ENCODE peak calls at places on chromosomes 7 and 10, in nine cellular contexts. One of them, this sample, is unnamed.

GRCh38 chr7:128056901-128057300 is 25.7 kb upstream of the LRRC4 start:
- DNase-seq in fibroblast of villous mesenchyme: peak
- DNase-seq in H7: no peak
- DNase-seq in fibroblast of pulmonary artery: peak
- DNase-seq in mammary epithelial cell: no peak
- DNase-seq in fibroblast of the aortic adventitia: peak
- DNase-seq in cardiac fibroblast: peak
- DNase-seq in heart right ventricle: no peak
- DNase-seq in CD8-positive, alpha-beta T cell: no peak
- DNase-seq in this sample: peak

GRCh38 chr10:18010050-18010449 is 58.3 kb downstream of the SLC39A12 start:
- DNase-seq in fibroblast of the aortic adventitia: peak
- DNase-seq in heart right ventricle: no peak
- DNase-seq in CD8-positive, alpha-beta T cell: no peak
- DNase-seq in H7: no peak
- DNase-seq in fibroblast of villous mesenchyme: no peak
- DNase-seq in mammary epithelial cell: peak
- DNase-seq in fibroblast of pulmonary artery: peak
- DNase-seq in cardiac fibroblast: peak
- DNase-seq in this sample: no peak

GRCh38 chr7:46559194-46559576 is 638.1 kb upstream of the IGFBP3 start:
- DNase-seq in cardiac fibroblast: peak
- DNase-seq in fibroblast of the aortic adventitia: peak
- DNase-seq in H7: no peak
- DNase-seq in heart right ventricle: no peak
- DNase-seq in CD8-positive, alpha-beta T cell: no peak
- DNase-seq in fibroblast of villous mesenchyme: peak
- DNase-seq in fibroblast of pulmonary artery: peak
- DNase-seq in mammary epithelial cell: peak
- DNase-seq in this sample: peak

GRCh38 chr10:50470345-50470744 is 153.4 kb downstream of the SGMS1 start:
- DNase-seq in H7: no peak
- DNase-seq in heart right ventricle: no peak
- DNase-seq in cardiac fibroblast: no peak
- DNase-seq in fibroblast of pulmonary artery: no peak
- DNase-seq in CD8-positive, alpha-beta T cell: no peak
- DNase-seq in fibroblast of villous mesenchyme: no peak
- DNase-seq in fibroblast of the aortic adventitia: no peak
- DNase-seq in mammary epithelial cell: no peak
- DNase-seq in this sample: no peak

GRCh38 chr10:60387531-60387930 is 2.1 kb downstream of the ANK3 start:
- DNase-seq in fibroblast of villous mesenchyme: no peak
- DNase-seq in mammary epithelial cell: no peak
- DNase-seq in fibroblast of pulmonary artery: no peak
- DNase-seq in cardiac fibroblast: no peak
- DNase-seq in CD8-positive, alpha-beta T cell: no peak
- DNase-seq in heart right ventricle: no peak
- DNase-seq in fibroblast of the aortic adventitia: no peak
- DNase-seq in H7: no peak
- DNase-seq in this sample: no peak

GRCh38 chr7:143380646-143381426 is at the start of gene ZYX:
- DNase-seq in fibroblast of the aortic adventitia: peak
- DNase-seq in heart right ventricle: peak
- DNase-seq in fibroblast of villous mesenchyme: peak
- DNase-seq in cardiac fibroblast: peak
- DNase-seq in mammary epithelial cell: peak
- DNase-seq in H7: peak
- DNase-seq in CD8-positive, alpha-beta T cell: peak
- DNase-seq in fibroblast of pulmonary artery: peak
- DNase-seq in this sample: peak

GRCh38 chr10:79335470-79336235 is 11.6 kb upstream of the PPIF start:
- DNase-seq in H7: no peak
- DNase-seq in CD8-positive, alpha-beta T cell: no peak
- DNase-seq in heart right ventricle: no peak
- DNase-seq in mammary epithelial cell: no peak
- DNase-seq in fibroblast of pulmonary artery: no peak
- DNase-seq in fibroblast of villous mesenchyme: no peak
- DNase-seq in cardiac fibroblast: no peak
- DNase-seq in fibroblast of the aortic adventitia: no peak
- DNase-seq in this sample: no peak

GRCh38 chr10:5549462-5550249 is 24.9 kb downstream of the CALML3 start:
- DNase-seq in CD8-positive, alpha-beta T cell: no peak
- DNase-seq in fibroblast of the aortic adventitia: no peak
- DNase-seq in mammary epithelial cell: no peak
- DNase-seq in fibroblast of pulmonary artery: no peak
- DNase-seq in H7: no peak
- DNase-seq in heart right ventricle: no peak
- DNase-seq in cardiac fibroblast: no peak
- DNase-seq in fibroblast of villous mesenchyme: no peak
- DNase-seq in this sample: no peak

GRCh38 chr10:124496150-124496549 is 34.5 kb downstream of the LHPP start:
- DNase-seq in fibroblast of pulmonary artery: no peak
- DNase-seq in mammary epithelial cell: no peak
- DNase-seq in fibroblast of villous mesenchyme: no peak
- DNase-seq in cardiac fibroblast: no peak
- DNase-seq in CD8-positive, alpha-beta T cell: no peak
- DNase-seq in fibroblast of the aortic adventitia: no peak
- DNase-seq in heart right ventricle: no peak
- DNase-seq in H7: peak
- DNase-seq in this sample: no peak

GRCh38 chr10:77208857-77209256 is 428.8 kb downstream of the KCNMA1 start:
- DNase-seq in CD8-positive, alpha-beta T cell: no peak
- DNase-seq in cardiac fibroblast: no peak
- DNase-seq in fibroblast of the aortic adventitia: no peak
- DNase-seq in heart right ventricle: no peak
- DNase-seq in fibroblast of pulmonary artery: no peak
- DNase-seq in H7: no peak
- DNase-seq in fibroblast of villous mesenchyme: no peak
- DNase-seq in mammary epithelial cell: no peak
- DNase-seq in this sample: no peak

GRCh38 chr10:78165617-78166016 is 132.0 kb downstream of the RPS24 start:
- DNase-seq in fibroblast of villous mesenchyme: peak
- DNase-seq in H7: peak
- DNase-seq in cardiac fibroblast: no peak
- DNase-seq in mammary epithelial cell: no peak
- DNase-seq in fibroblast of the aortic adventitia: no peak
- DNase-seq in heart right ventricle: no peak
- DNase-seq in CD8-positive, alpha-beta T cell: no peak
- DNase-seq in fibroblast of pulmonary artery: no peak
- DNase-seq in this sample: no peak

GRCh38 chr7:94576316-94576715 is 66.7 kb downstream of the CASD1 start:
- DNase-seq in fibroblast of villous mesenchyme: no peak
- DNase-seq in mammary epithelial cell: no peak
- DNase-seq in CD8-positive, alpha-beta T cell: no peak
- DNase-seq in H7: no peak
- DNase-seq in heart right ventricle: no peak
- DNase-seq in fibroblast of the aortic adventitia: no peak
- DNase-seq in fibroblast of pulmonary artery: no peak
- DNase-seq in cardiac fibroblast: no peak
- DNase-seq in this sample: no peak

GRCh38 chr7:67821116-67821515 is 824.5 kb downstream of the TYW1 start:
- DNase-seq in CD8-positive, alpha-beta T cell: no peak
- DNase-seq in fibroblast of pulmonary artery: peak
- DNase-seq in cardiac fibroblast: peak
- DNase-seq in heart right ventricle: no peak
- DNase-seq in fibroblast of villous mesenchyme: peak
- DNase-seq in H7: no peak
- DNase-seq in fibroblast of the aortic adventitia: no peak
- DNase-seq in mammary epithelial cell: no peak
- DNase-seq in this sample: peak

GRCh38 chr7:42502022-42502421 is 265.0 kb upstream of the GLI3 start:
- DNase-seq in CD8-positive, alpha-beta T cell: no peak
- DNase-seq in mammary epithelial cell: peak
- DNase-seq in H7: no peak
- DNase-seq in cardiac fibroblast: no peak
- DNase-seq in fibroblast of pulmonary artery: peak
- DNase-seq in fibroblast of the aortic adventitia: peak
- DNase-seq in heart right ventricle: no peak
- DNase-seq in fibroblast of villous mesenchyme: peak
- DNase-seq in this sample: peak

GRCh38 chr10:95214793-95215192 is 20.8 kb downstream of the ACSM6 start:
- DNase-seq in fibroblast of pulmonary artery: peak
- DNase-seq in cardiac fibroblast: no peak
- DNase-seq in H7: no peak
- DNase-seq in mammary epithelial cell: peak
- DNase-seq in fibroblast of villous mesenchyme: peak
- DNase-seq in heart right ventricle: no peak
- DNase-seq in CD8-positive, alpha-beta T cell: no peak
- DNase-seq in fibroblast of the aortic adventitia: peak
- DNase-seq in this sample: no peak

GRCh38 chr7:50366311-50366710 is 61.8 kb downstream of the IKZF1 start:
- DNase-seq in CD8-positive, alpha-beta T cell: no peak
- DNase-seq in fibroblast of villous mesenchyme: no peak
- DNase-seq in fibroblast of pulmonary artery: no peak
- DNase-seq in heart right ventricle: no peak
- DNase-seq in fibroblast of the aortic adventitia: no peak
- DNase-seq in cardiac fibroblast: no peak
- DNase-seq in mammary epithelial cell: no peak
- DNase-seq in H7: no peak
- DNase-seq in this sample: no peak

GRCh38 chr10:13390604-13391522 is 42.8 kb upstream of the SEPHS1 start:
- DNase-seq in heart right ventricle: peak
- DNase-seq in H7: peak
- DNase-seq in fibroblast of pulmonary artery: peak
- DNase-seq in CD8-positive, alpha-beta T cell: no peak
- DNase-seq in mammary epithelial cell: no peak
- DNase-seq in fibroblast of villous mesenchyme: no peak
- DNase-seq in fibroblast of the aortic adventitia: peak
- DNase-seq in cardiac fibroblast: peak
- DNase-seq in this sample: no peak
- H3K4me3 ChIP-seq in heart right ventricle: peak
- H3K4me3 ChIP-seq in H7: no peak
- H3K4me3 ChIP-seq in fibroblast of pulmonary artery: no peak
- H3K4me3 ChIP-seq in CD8-positive, alpha-beta T cell: no peak
- H3K4me3 ChIP-seq in mammary epithelial cell: no peak
- H3K4me3 ChIP-seq in fibroblast of villous mesenchyme: no peak
- H3K4me3 ChIP-seq in fibroblast of the aortic adventitia: no peak
- H3K4me3 ChIP-seq in cardiac fibroblast: no peak
- H3K4me3 ChIP-seq in this sample: no peak

DNA sequence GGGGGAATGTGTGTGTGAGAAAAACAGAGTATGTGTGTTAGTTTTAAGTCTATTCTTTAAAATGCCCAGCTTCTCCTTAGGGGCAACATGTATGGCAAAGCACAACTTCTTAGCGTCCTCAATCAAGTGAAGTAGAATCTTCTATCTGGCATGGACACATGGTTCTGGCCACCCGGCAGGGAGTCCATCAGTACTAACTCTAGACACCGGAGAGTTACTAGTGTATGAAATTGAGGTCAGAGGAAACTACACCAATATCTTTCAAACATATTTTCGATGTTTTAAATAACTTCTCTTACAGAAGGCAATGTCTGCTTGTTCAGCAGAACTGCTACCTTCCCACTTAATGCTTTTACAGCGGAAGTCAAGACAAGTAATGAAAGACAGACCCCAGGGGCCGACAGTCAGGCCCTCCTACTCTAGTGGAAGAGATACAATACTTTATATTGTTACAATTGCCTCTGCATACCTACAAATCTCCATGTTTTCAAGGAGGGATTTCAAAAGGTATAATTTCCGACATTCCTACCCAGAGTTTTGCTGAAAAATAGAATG is 89.8 kb downstream of the RNF216 start:
- DNase-seq in fibroblast of the aortic adventitia: no peak
- DNase-seq in cardiac fibroblast: no peak
- DNase-seq in fibroblast of villous mesenchyme: peak
- DNase-seq in fibroblast of pulmonary artery: peak
- DNase-seq in mammary epithelial cell: no peak
- DNase-seq in CD8-positive, alpha-beta T cell: no peak
- DNase-seq in heart right ventricle: no peak
- DNase-seq in H7: no peak
- DNase-seq in this sample: no peak
- H3K4me3 ChIP-seq in fibroblast of the aortic adventitia: peak
- H3K4me3 ChIP-seq in cardiac fibroblast: no peak
- H3K4me3 ChIP-seq in fibroblast of villous mesenchyme: no peak
- H3K4me3 ChIP-seq in fibroblast of pulmonary artery: no peak
- H3K4me3 ChIP-seq in mammary epithelial cell: no peak
- H3K4me3 ChIP-seq in CD8-positive, alpha-beta T cell: no peak
- H3K4me3 ChIP-seq in heart right ventricle: peak
- H3K4me3 ChIP-seq in H7: no peak
- H3K4me3 ChIP-seq in this sample: no peak

GRCh38 chr10:86967481-86967941 is 771 bp upstream of the ADIRF start:
- DNase-seq in heart right ventricle: no peak
- DNase-seq in H7: no peak
- DNase-seq in fibroblast of pulmonary artery: no peak
- DNase-seq in mammary epithelial cell: no peak
- DNase-seq in fibroblast of the aortic adventitia: no peak
- DNase-seq in cardiac fibroblast: no peak
- DNase-seq in fibroblast of villous mesenchyme: no peak
- DNase-seq in CD8-positive, alpha-beta T cell: no peak
- DNase-seq in this sample: no peak

GRCh38 chr10:86969421-86970041 is 1.2 kb downstream of the ADIRF start:
- DNase-seq in fibroblast of villous mesenchyme: peak
- DNase-seq in fibroblast of pulmonary artery: no peak
- DNase-seq in mammary epithelial cell: peak
- DNase-seq in cardiac fibroblast: peak
- DNase-seq in H7: peak
- DNase-seq in heart right ventricle: no peak
- DNase-seq in CD8-positive, alpha-beta T cell: no peak
- DNase-seq in fibroblast of the aortic adventitia: peak
- DNase-seq in this sample: peak

GRCh38 chr10:86970152-86970886 is 2.0 kb downstream of the ADIRF start:
- DNase-seq in CD8-positive, alpha-beta T cell: no peak
- DNase-seq in fibroblast of the aortic adventitia: peak
- DNase-seq in H7: peak
- DNase-seq in mammary epithelial cell: peak
- DNase-seq in fibroblast of pulmonary artery: no peak
- DNase-seq in cardiac fibroblast: peak
- DNase-seq in heart right ventricle: peak
- DNase-seq in fibroblast of villous mesenchyme: peak
- DNase-seq in this sample: peak

GRCh38 chr10:86968271-86968993 is at the start of gene ADIRF:
- DNase-seq in fibroblast of the aortic adventitia: no peak
- DNase-seq in fibroblast of pulmonary artery: no peak
- DNase-seq in H7: peak
- DNase-seq in mammary epithelial cell: peak
- DNase-seq in cardiac fibroblast: no peak
- DNase-seq in fibroblast of villous mesenchyme: no peak
- DNase-seq in heart right ventricle: peak
- DNase-seq in CD8-positive, alpha-beta T cell: peak
- DNase-seq in this sample: peak

DNA sequence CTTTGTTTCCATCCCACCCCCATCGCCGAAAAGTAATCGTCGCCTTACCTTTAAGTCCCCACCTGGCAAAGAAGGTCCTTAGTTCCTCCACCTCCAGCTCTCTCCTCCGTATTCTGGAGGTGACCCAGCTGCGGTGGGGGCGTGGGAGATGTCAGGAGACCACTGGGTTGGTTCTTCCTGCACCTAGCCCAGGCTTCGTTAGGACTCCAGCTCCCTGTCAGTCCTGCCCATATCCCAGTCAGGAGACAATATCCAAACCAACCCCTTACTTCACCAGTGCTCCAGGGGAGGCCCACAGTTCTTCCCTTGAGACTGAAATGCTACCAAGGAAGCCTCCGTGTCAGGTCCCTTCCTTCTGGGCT is 693 bp downstream of the ADIRF start:
- DNase-seq in fibroblast of pulmonary artery: no peak
- DNase-seq in fibroblast of the aortic adventitia: no peak
- DNase-seq in mammary epithelial cell: no peak
- DNase-seq in fibroblast of villous mesenchyme: no peak
- DNase-seq in heart right ventricle: no peak
- DNase-seq in H7: no peak
- DNase-seq in CD8-positive, alpha-beta T cell: no peak
- DNase-seq in cardiac fibroblast: no peak
- DNase-seq in this sample: no peak
- H3K4me3 ChIP-seq in fibroblast of pulmonary artery: no peak
- H3K4me3 ChIP-seq in fibroblast of the aortic adventitia: peak
- H3K4me3 ChIP-seq in mammary epithelial cell: peak
- H3K4me3 ChIP-seq in fibroblast of villous mesenchyme: peak
- H3K4me3 ChIP-seq in heart right ventricle: peak
- H3K4me3 ChIP-seq in H7: no peak
- H3K4me3 ChIP-seq in CD8-positive, alpha-beta T cell: peak
- H3K4me3 ChIP-seq in cardiac fibroblast: no peak
- H3K4me3 ChIP-seq in this sample: peak

GRCh38 chr7:29091121-29091601 is 55.2 kb downstream of the CPVL start:
- DNase-seq in mammary epithelial cell: no peak
- DNase-seq in cardiac fibroblast: peak
- DNase-seq in CD8-positive, alpha-beta T cell: no peak
- DNase-seq in H7: peak
- DNase-seq in fibroblast of villous mesenchyme: no peak
- DNase-seq in heart right ventricle: peak
- DNase-seq in fibroblast of the aortic adventitia: no peak
- DNase-seq in fibroblast of pulmonary artery: peak
- DNase-seq in this sample: no peak
- H3K4me3 ChIP-seq in mammary epithelial cell: peak
- H3K4me3 ChIP-seq in cardiac fibroblast: peak
- H3K4me3 ChIP-seq in CD8-positive, alpha-beta T cell: no peak
- H3K4me3 ChIP-seq in H7: no peak
- H3K4me3 ChIP-seq in fibroblast of villous mesenchyme: peak
- H3K4me3 ChIP-seq in heart right ventricle: peak
- H3K4me3 ChIP-seq in fibroblast of the aortic adventitia: peak
- H3K4me3 ChIP-seq in fibroblast of pulmonary artery: peak
- H3K4me3 ChIP-seq in this sample: no peak